ENCODE peak calls at places on chromosomes 12 and 14, in five cellular contexts. One of them, this sample, is unnamed.

GRCh38 chr12:105982022-105982421 is 156.7 kb downstream of the NUAK1 start:
- DNase-seq in cardiac muscle cell: peak
- DNase-seq in left ventricle myocardium inferior: peak
- DNase-seq in thoracic aorta: no peak
- DNase-seq in heart left ventricle: no peak
- DNase-seq in this sample: no peak

GRCh38 chr12:3304436-3305135 is 186.4 kb upstream of the PRMT8 start:
- DNase-seq in left ventricle myocardium inferior: no peak
- DNase-seq in heart left ventricle: no peak
- DNase-seq in thoracic aorta: no peak
- DNase-seq in cardiac muscle cell: no peak
- DNase-seq in this sample: no peak

GRCh38 chr14:76123426-76124095 is 28.2 kb upstream of the GPATCH2L start:
- DNase-seq in heart left ventricle: no peak
- DNase-seq in left ventricle myocardium inferior: no peak
- DNase-seq in cardiac muscle cell: no peak
- DNase-seq in thoracic aorta: no peak
- DNase-seq in this sample: no peak

GRCh38 chr14:58298477-58298879 is at the start of gene ARID4A:
- DNase-seq in cardiac muscle cell: no peak
- DNase-seq in left ventricle myocardium inferior: peak
- DNase-seq in heart left ventricle: peak
- DNase-seq in thoracic aorta: peak
- DNase-seq in this sample: peak

GRCh38 chr14:94343238-94343637 is 20.1 kb upstream of the SERPINA6 start:
- DNase-seq in cardiac muscle cell: no peak
- DNase-seq in left ventricle myocardium inferior: no peak
- DNase-seq in heart left ventricle: no peak
- DNase-seq in thoracic aorta: no peak
- DNase-seq in this sample: no peak

GRCh38 chr14:88895116-88895515 is 70.7 kb downstream of the TTC8 start:
- DNase-seq in heart left ventricle: no peak
- DNase-seq in left ventricle myocardium inferior: no peak
- DNase-seq in cardiac muscle cell: no peak
- DNase-seq in thoracic aorta: no peak
- DNase-seq in this sample: no peak

GRCh38 chr12:51678086-51678724 is 87.2 kb downstream of the SCN8A start:
- DNase-seq in left ventricle myocardium inferior: no peak
- DNase-seq in heart left ventricle: no peak
- DNase-seq in thoracic aorta: no peak
- DNase-seq in cardiac muscle cell: peak
- DNase-seq in this sample: no peak

GRCh38 chr14:64506751-64507150 is 2.2 kb downstream of the ZBTB1 start:
- DNase-seq in cardiac muscle cell: no peak
- DNase-seq in left ventricle myocardium inferior: no peak
- DNase-seq in thoracic aorta: no peak
- DNase-seq in heart left ventricle: no peak
- DNase-seq in this sample: no peak

GRCh38 chr12:2772370-2772769 is 22.4 kb upstream of the FKBP4 start:
- DNase-seq in thoracic aorta: no peak
- DNase-seq in heart left ventricle: no peak
- DNase-seq in left ventricle myocardium inferior: no peak
- DNase-seq in cardiac muscle cell: no peak
- DNase-seq in this sample: no peak

GRCh38 chr12:49089831-49090773 is 4.5 kb downstream of the DHH start:
- DNase-seq in cardiac muscle cell: peak
- DNase-seq in heart left ventricle: peak
- DNase-seq in thoracic aorta: no peak
- DNase-seq in left ventricle myocardium inferior: peak
- DNase-seq in this sample: no peak

GRCh38 chr12:91316825-91317224 is 134.2 kb upstream of the DCN start:
- DNase-seq in cardiac muscle cell: no peak
- DNase-seq in left ventricle myocardium inferior: no peak
- DNase-seq in thoracic aorta: no peak
- DNase-seq in heart left ventricle: no peak
- DNase-seq in this sample: no peak

GRCh38 chr14:89773644-89774316 is 180.8 kb downstream of the EFCAB11 start:
- DNase-seq in heart left ventricle: peak
- DNase-seq in cardiac muscle cell: peak
- DNase-seq in left ventricle myocardium inferior: peak
- DNase-seq in thoracic aorta: no peak
- DNase-seq in this sample: peak

GRCh38 chr12:31361730-31362114 is 35.8 kb upstream of the SINHCAF start:
- DNase-seq in cardiac muscle cell: no peak
- DNase-seq in left ventricle myocardium inferior: no peak
- DNase-seq in heart left ventricle: no peak
- DNase-seq in thoracic aorta: no peak
- DNase-seq in this sample: no peak

GRCh38 chr12:23473071-23473470 is 476.4 kb downstream of the SOX5 start:
- DNase-seq in heart left ventricle: no peak
- DNase-seq in thoracic aorta: no peak
- DNase-seq in left ventricle myocardium inferior: no peak
- DNase-seq in cardiac muscle cell: no peak
- DNase-seq in this sample: no peak

GRCh38 chr12:127401005-127401404 is 866.0 kb upstream of the TMEM132C start:
- DNase-seq in cardiac muscle cell: no peak
- DNase-seq in left ventricle myocardium inferior: no peak
- DNase-seq in thoracic aorta: no peak
- DNase-seq in heart left ventricle: no peak
- DNase-seq in this sample: no peak

GRCh38 chr14:65824285-65824977 is 411.9 kb downstream of the FUT8 start:
- DNase-seq in cardiac muscle cell: peak
- DNase-seq in left ventricle myocardium inferior: no peak
- DNase-seq in heart left ventricle: peak
- DNase-seq in thoracic aorta: peak
- DNase-seq in this sample: no peak

GRCh38 chr12:92362109-92362508 is 216.5 kb upstream of the BTG1 start:
- DNase-seq in left ventricle myocardium inferior: no peak
- DNase-seq in thoracic aorta: no peak
- DNase-seq in heart left ventricle: no peak
- DNase-seq in cardiac muscle cell: no peak
- DNase-seq in this sample: no peak

GRCh38 chr12:495466-495865 is 35.7 kb downstream of the B4GALNT3 start:
- DNase-seq in left ventricle myocardium inferior: no peak
- DNase-seq in thoracic aorta: no peak
- DNase-seq in heart left ventricle: no peak
- DNase-seq in cardiac muscle cell: no peak
- DNase-seq in this sample: no peak

GRCh38 chr14:98798099-98798498 is 473.9 kb downstream of the BCL11B start:
- DNase-seq in left ventricle myocardium inferior: no peak
- DNase-seq in cardiac muscle cell: no peak
- DNase-seq in thoracic aorta: no peak
- DNase-seq in heart left ventricle: no peak
- DNase-seq in this sample: no peak

GRCh38 chr14:59274991-59275391 is 86.5 kb downstream of the DAAM1 start:
- DNase-seq in left ventricle myocardium inferior: peak
- DNase-seq in thoracic aorta: no peak
- DNase-seq in heart left ventricle: peak
- DNase-seq in cardiac muscle cell: no peak
- DNase-seq in this sample: no peak

GRCh38 chr14:70776197-70776596 is 33.1 kb downstream of the MAP3K9 start:
- DNase-seq in left ventricle myocardium inferior: no peak
- DNase-seq in heart left ventricle: no peak
- DNase-seq in thoracic aorta: no peak
- DNase-seq in cardiac muscle cell: no peak
- DNase-seq in this sample: no peak

GRCh38 chr14:100107236-100107635 is 42.0 kb downstream of the EVL start:
- DNase-seq in cardiac muscle cell: no peak
- DNase-seq in heart left ventricle: no peak
- DNase-seq in left ventricle myocardium inferior: no peak
- DNase-seq in thoracic aorta: no peak
- DNase-seq in this sample: no peak

GRCh38 chr12:15899282-15899870 is 11.8 kb upstream of the DERA start:
- DNase-seq in left ventricle myocardium inferior: no peak
- DNase-seq in cardiac muscle cell: peak
- DNase-seq in heart left ventricle: no peak
- DNase-seq in thoracic aorta: no peak
- DNase-seq in this sample: no peak

GRCh38 chr12:11823043-11823442 is 173.6 kb downstream of the ETV6 start:
- DNase-seq in thoracic aorta: no peak
- DNase-seq in cardiac muscle cell: no peak
- DNase-seq in heart left ventricle: no peak
- DNase-seq in left ventricle myocardium inferior: no peak
- DNase-seq in this sample: no peak

GRCh38 chr12:49667319-49668090 is 39.7 kb downstream of the FMNL3 start:
- DNase-seq in left ventricle myocardium inferior: no peak
- DNase-seq in thoracic aorta: no peak
- DNase-seq in heart left ventricle: no peak
- DNase-seq in cardiac muscle cell: no peak
- DNase-seq in this sample: no peak

GRCh38 chr12:91852646-91853045 is 293.0 kb downstream of the BTG1 start:
- DNase-seq in cardiac muscle cell: no peak
- DNase-seq in heart left ventricle: no peak
- DNase-seq in left ventricle myocardium inferior: no peak
- DNase-seq in thoracic aorta: no peak
- DNase-seq in this sample: no peak

GRCh38 chr12:79531547-79531946 is 159.2 kb downstream of the PAWR start:
- DNase-seq in left ventricle myocardium inferior: no peak
- DNase-seq in heart left ventricle: no peak
- DNase-seq in thoracic aorta: no peak
- DNase-seq in cardiac muscle cell: no peak
- DNase-seq in this sample: no peak

GRCh38 chr12:52280796-52281560 is 6.5 kb downstream of the KRT86 start:
- DNase-seq in thoracic aorta: no peak
- DNase-seq in heart left ventricle: peak
- DNase-seq in cardiac muscle cell: no peak
- DNase-seq in left ventricle myocardium inferior: peak
- DNase-seq in this sample: no peak

GRCh38 chr14:28656704-28657255 is 109.8 kb upstream of the FOXG1 start:
- DNase-seq in thoracic aorta: no peak
- DNase-seq in left ventricle myocardium inferior: no peak
- DNase-seq in cardiac muscle cell: no peak
- DNase-seq in heart left ventricle: no peak
- DNase-seq in this sample: no peak

GRCh38 chr14:104353921-104354701 is 215.7 kb downstream of the KIF26A start:
- DNase-seq in thoracic aorta: no peak
- DNase-seq in left ventricle myocardium inferior: no peak
- DNase-seq in cardiac muscle cell: no peak
- DNase-seq in heart left ventricle: peak
- DNase-seq in this sample: no peak

GRCh38 chr14:95527392-95528002 is 7.4 kb upstream of the GLRX5 start:
- DNase-seq in cardiac muscle cell: no peak
- DNase-seq in heart left ventricle: no peak
- DNase-seq in left ventricle myocardium inferior: no peak
- DNase-seq in thoracic aorta: no peak
- DNase-seq in this sample: no peak

GRCh38 chr12:51238037-51238509 is 553 bp upstream of the DAZAP2 start:
- DNase-seq in cardiac muscle cell: no peak
- DNase-seq in heart left ventricle: no peak
- DNase-seq in thoracic aorta: no peak
- DNase-seq in left ventricle myocardium inferior: no peak
- DNase-seq in this sample: no peak

GRCh38 chr12:85244561-85244960 is 35.5 kb upstream of the ALX1 start:
- DNase-seq in left ventricle myocardium inferior: no peak
- DNase-seq in cardiac muscle cell: no peak
- DNase-seq in thoracic aorta: no peak
- DNase-seq in heart left ventricle: no peak
- DNase-seq in this sample: no peak

GRCh38 chr14:30607156-30607780 is 14.9 kb upstream of the SCFD1 start:
- DNase-seq in cardiac muscle cell: no peak
- DNase-seq in thoracic aorta: no peak
- DNase-seq in left ventricle myocardium inferior: no peak
- DNase-seq in heart left ventricle: no peak
- DNase-seq in this sample: no peak

GRCh38 chr12:5684989-5685388 is 253.1 kb downstream of the NTF3 start:
- DNase-seq in heart left ventricle: no peak
- DNase-seq in left ventricle myocardium inferior: no peak
- DNase-seq in thoracic aorta: no peak
- DNase-seq in cardiac muscle cell: no peak
- DNase-seq in this sample: no peak

GRCh38 chr12:92735131-92735721 is 32.4 kb downstream of the PLEKHG7 start:
- DNase-seq in left ventricle myocardium inferior: no peak
- DNase-seq in thoracic aorta: no peak
- DNase-seq in heart left ventricle: peak
- DNase-seq in cardiac muscle cell: no peak
- DNase-seq in this sample: no peak

GRCh38 chr14:37591941-37592287 is 3.1 kb downstream of the FOXA1 start:
- DNase-seq in left ventricle myocardium inferior: no peak
- DNase-seq in cardiac muscle cell: no peak
- DNase-seq in thoracic aorta: no peak
- DNase-seq in heart left ventricle: no peak
- DNase-seq in this sample: no peak

GRCh38 chr14:27184371-27184901 is 586.6 kb upstream of the NOVA1 start:
- DNase-seq in left ventricle myocardium inferior: no peak
- DNase-seq in cardiac muscle cell: no peak
- DNase-seq in heart left ventricle: no peak
- DNase-seq in thoracic aorta: no peak
- DNase-seq in this sample: no peak

GRCh38 chr12:104006929-104007328 is 41.3 kb downstream of the TDG start:
- DNase-seq in thoracic aorta: no peak
- DNase-seq in heart left ventricle: no peak
- DNase-seq in cardiac muscle cell: no peak
- DNase-seq in left ventricle myocardium inferior: no peak
- DNase-seq in this sample: no peak

GRCh38 chr12:30598889-30599288 is 96.8 kb downstream of the IPO8 start:
- DNase-seq in cardiac muscle cell: no peak
- DNase-seq in left ventricle myocardium inferior: no peak
- DNase-seq in thoracic aorta: no peak
- DNase-seq in heart left ventricle: no peak
- DNase-seq in this sample: no peak

GRCh38 chr12:66823857-66824570 is 145.1 kb upstream of the GRIP1 start:
- DNase-seq in heart left ventricle: no peak
- DNase-seq in thoracic aorta: no peak
- DNase-seq in left ventricle myocardium inferior: no peak
- DNase-seq in cardiac muscle cell: peak
- DNase-seq in this sample: no peak
- H3K27ac ChIP-seq in heart left ventricle: no peak
- H3K27ac ChIP-seq in thoracic aorta: no peak
- H3K27ac ChIP-seq in left ventricle myocardium inferior: no peak
- H3K27ac ChIP-seq in cardiac muscle cell: peak
- H3K27ac ChIP-seq in this sample: peak

GRCh38 chr12:67786086-67786485 is 137.5 kb downstream of the DYRK2 start:
- DNase-seq in left ventricle myocardium inferior: no peak
- DNase-seq in thoracic aorta: no peak
- DNase-seq in cardiac muscle cell: no peak
- DNase-seq in heart left ventricle: no peak
- DNase-seq in this sample: no peak
- H3K27ac ChIP-seq in left ventricle myocardium inferior: no peak
- H3K27ac ChIP-seq in thoracic aorta: no peak
- H3K27ac ChIP-seq in cardiac muscle cell: no peak
- H3K27ac ChIP-seq in heart left ventricle: no peak
- H3K27ac ChIP-seq in this sample: no peak

GRCh38 chr14:102208741-102209140 is 69.0 kb downstream of the WDR20 start:
- DNase-seq in heart left ventricle: no peak
- DNase-seq in cardiac muscle cell: no peak
- DNase-seq in thoracic aorta: no peak
- DNase-seq in left ventricle myocardium inferior: no peak
- DNase-seq in this sample: no peak
- H3K27ac ChIP-seq in heart left ventricle: peak
- H3K27ac ChIP-seq in cardiac muscle cell: peak
- H3K27ac ChIP-seq in thoracic aorta: no peak
- H3K27ac ChIP-seq in left ventricle myocardium inferior: peak
- H3K27ac ChIP-seq in this sample: no peak

GRCh38 chr12:125244338-125244737 is 179.1 kb downstream of the AACS start:
- DNase-seq in heart left ventricle: no peak
- DNase-seq in cardiac muscle cell: no peak
- DNase-seq in left ventricle myocardium inferior: no peak
- DNase-seq in thoracic aorta: no peak
- DNase-seq in this sample: no peak
- H3K27ac ChIP-seq in heart left ventricle: no peak
- H3K27ac ChIP-seq in cardiac muscle cell: no peak
- H3K27ac ChIP-seq in left ventricle myocardium inferior: no peak
- H3K27ac ChIP-seq in thoracic aorta: no peak
- H3K27ac ChIP-seq in this sample: no peak

This sample was measured in esophagus squamous epithelium.